ENCODE peak calls at places on chromosomes 1 and 21, in seven cellular contexts. B is IMR-90, S is neuronal stem cell, W is mesenchymal stem cell, X is H9, G is mesendoderm, Q is trophoblast cell. I is an unnamed sample.

GRCh38 chr1:152110365-152110859 is 4.8 kb downstream of the TCHH start:
- DNase-seq in B (peak), S (no peak), W (no peak), X (peak), G (peak), Q (peak), I (no peak)

GRCh38 chr21:35467536-35467935 is 418.4 kb upstream of the RUNX1 start:
- DNase-seq in B (peak), S (no peak), W (peak), X (no peak), G (no peak), Q (peak), I (no peak)

GRCh38 chr21:33850401-33850800 is 65.2 kb downstream of the ATP5PO start:
- DNase-seq in B (no peak), S (no peak), W (no peak), X (no peak), G (no peak), Q (no peak), I (no peak)

GRCh38 chr21:33510826-33511225 is 19.3 kb upstream of the DNAJC28 start:
- DNase-seq in B (no peak), S (no peak), W (no peak), X (no peak), G (no peak), Q (no peak), I (no peak)

GRCh38 chr1:241310451-241310850 is 46.6 kb downstream of the RGS7 start:
- DNase-seq in B (peak), S (no peak), W (no peak), X (no peak), G (no peak), Q (no peak), I (no peak)

GRCh38 chr21:38148046-38148445 is 108.7 kb upstream of the KCNJ15 start:
- DNase-seq in B (no peak), S (no peak), W (peak), X (no peak), G (peak), Q (peak), I (no peak)

GRCh38 chr1:63317007-63317813 is 5.2 kb upstream of the FOXD3 start:
- DNase-seq in B (peak), S (peak), W (peak), X (peak), G (peak), Q (peak), I (no peak)

GRCh38 chr1:37498872-37499617 is 15.5 kb downstream of the MEAF6 start:
- DNase-seq in B (peak), S (no peak), W (peak), X (no peak), G (no peak), Q (no peak), I (no peak)

GRCh38 chr1:239958063-239958462 is 133.6 kb upstream of the FMN2 start:
- DNase-seq in B (no peak), S (no peak), W (no peak), X (no peak), G (no peak), Q (no peak), I (no peak)
- H3K4ac ChIP-seq in B (no peak), S (no peak), W (no peak), X (no peak), G (no peak), Q (no peak), I (no peak)

GRCh38 chr1:51843948-51844347 is 34.6 kb downstream of the NRDC start:
- DNase-seq in B (no peak), S (no peak), W (no peak), X (no peak), G (peak), Q (no peak), I (no peak)

GRCh38 chr1:51840182-51840581 is 38.3 kb downstream of the NRDC start:
- DNase-seq in B (no peak), S (no peak), W (no peak), X (no peak), G (no peak), Q (no peak), I (no peak)

GRCh38 chr1:51840743-51841461 is 37.6 kb downstream of the NRDC start:
- DNase-seq in B (no peak), S (no peak), W (no peak), X (no peak), G (no peak), Q (no peak), I (no peak)

GRCh38 chr1:51839094-51839493 is 39.4 kb downstream of the NRDC start:
- DNase-seq in B (no peak), S (no peak), W (no peak), X (no peak), G (no peak), Q (no peak), I (no peak)

GRCh38 chr1:51842255-51842654 is 36.3 kb downstream of the NRDC start:
- DNase-seq in B (no peak), S (no peak), W (no peak), X (no peak), G (no peak), Q (no peak), I (no peak)
- H3K4ac ChIP-seq in B (no peak), S (no peak), W (no peak), X (no peak), G (no peak), Q (no peak), I (no peak)

GRCh38 chr1:12183095-12183794 is 16.5 kb downstream of the TNFRSF1B start:
- DNase-seq in B (no peak), S (no peak), W (no peak), X (no peak), G (no peak), Q (peak), I (no peak)

GRCh38 chr1:12180903-12181302 is 14.1 kb downstream of the TNFRSF1B start:
- DNase-seq in B (no peak), S (no peak), W (no peak), X (no peak), G (no peak), Q (no peak), I (no peak)

GRCh38 chr1:12181568-12181967 is 14.8 kb downstream of the TNFRSF1B start:
- DNase-seq in B (no peak), S (no peak), W (no peak), X (no peak), G (no peak), Q (no peak), I (no peak)

GRCh38 chr1:12184008-12184681 is 17.4 kb downstream of the TNFRSF1B start:
- DNase-seq in B (peak), S (peak), W (peak), X (no peak), G (peak), Q (peak), I (no peak)

DNA sequence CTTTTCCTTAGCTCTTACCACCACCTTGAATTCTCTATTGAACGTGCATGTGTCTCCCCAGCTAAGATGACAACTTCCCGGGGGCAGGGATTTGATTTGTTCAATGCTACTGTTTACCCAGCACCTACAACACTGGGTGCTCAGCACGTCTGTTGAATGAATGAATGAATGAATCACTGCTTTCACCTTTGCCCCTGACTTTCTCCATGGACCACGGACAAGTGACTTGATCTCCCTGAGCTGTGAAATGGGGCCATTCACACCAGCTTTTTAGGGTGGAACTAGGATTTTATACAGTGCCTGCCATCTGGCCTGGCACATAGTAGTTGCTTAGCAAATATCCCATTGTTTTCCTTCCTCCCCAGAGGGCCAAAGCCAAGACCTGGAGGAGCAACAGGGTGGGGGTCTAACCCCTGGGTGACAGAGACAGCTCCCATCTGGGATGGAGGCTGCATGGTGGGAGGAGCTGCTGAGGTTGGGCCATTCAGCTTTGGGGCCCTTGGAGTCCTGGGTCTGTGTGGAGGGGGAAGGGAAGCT is 15.7 kb downstream of the TNFRSF1B start:
- DNase-seq in B (no peak), S (no peak), W (no peak), X (no peak), G (no peak), Q (no peak), I (no peak)
- H3K4ac ChIP-seq in B (peak), S (no peak), W (peak), X (no peak), G (no peak), Q (no peak), I (no peak)

DNA sequence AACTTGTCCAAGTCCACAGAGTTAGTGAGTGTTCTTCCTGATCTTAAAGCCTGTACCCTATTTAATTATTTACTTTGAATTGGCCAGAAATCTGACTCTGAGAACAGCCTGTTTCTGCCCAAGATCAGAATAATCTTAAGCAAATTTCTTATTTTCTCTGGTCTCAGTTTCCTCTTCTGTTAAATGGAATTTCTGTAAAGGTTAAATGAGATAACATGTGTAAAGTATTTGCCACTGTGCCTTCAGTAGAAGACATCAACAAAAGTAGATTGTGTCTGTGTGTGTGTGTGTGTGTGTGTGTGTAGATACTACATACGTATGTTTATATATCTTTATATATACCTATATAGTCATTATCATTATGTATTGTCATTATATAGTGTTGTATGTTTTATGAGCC is 124.2 kb upstream of the FGGY start:
- DNase-seq in B (no peak), S (no peak), W (no peak), X (no peak), G (no peak), Q (no peak), I (no peak)
- H3K4ac ChIP-seq in B (no peak), S (no peak), W (no peak), X (no peak), G (no peak), Q (no peak), I (no peak)

GRCh38 chr1:202143768-202144509 is 598 bp downstream of the ARL8A start:
- DNase-seq in B (no peak), S (no peak), W (peak), X (peak), G (peak), Q (no peak), I (peak)
- H3K4ac ChIP-seq in B (peak), S (no peak), W (peak), X (no peak), G (peak), Q (peak), I (no peak)

GRCh38 chr1:44047131-44047530 is 15.9 kb upstream of the SLC6A9 start:
- DNase-seq in B (no peak), S (no peak), W (no peak), X (no peak), G (no peak), Q (no peak), I (no peak)

GRCh38 chr1:44044071-44044801 is 13.0 kb upstream of the SLC6A9 start:
- DNase-seq in B (no peak), S (no peak), W (no peak), X (no peak), G (no peak), Q (no peak), I (no peak)

GRCh38 chr1:44048816-44049215 is 17.6 kb upstream of the SLC6A9 start:
- DNase-seq in B (peak), S (no peak), W (peak), X (no peak), G (no peak), Q (no peak), I (no peak)

GRCh38 chr1:44043176-44044070 is 12.2 kb upstream of the SLC6A9 start:
- DNase-seq in B (no peak), S (no peak), W (no peak), X (no peak), G (no peak), Q (no peak), I (no peak)

DNA sequence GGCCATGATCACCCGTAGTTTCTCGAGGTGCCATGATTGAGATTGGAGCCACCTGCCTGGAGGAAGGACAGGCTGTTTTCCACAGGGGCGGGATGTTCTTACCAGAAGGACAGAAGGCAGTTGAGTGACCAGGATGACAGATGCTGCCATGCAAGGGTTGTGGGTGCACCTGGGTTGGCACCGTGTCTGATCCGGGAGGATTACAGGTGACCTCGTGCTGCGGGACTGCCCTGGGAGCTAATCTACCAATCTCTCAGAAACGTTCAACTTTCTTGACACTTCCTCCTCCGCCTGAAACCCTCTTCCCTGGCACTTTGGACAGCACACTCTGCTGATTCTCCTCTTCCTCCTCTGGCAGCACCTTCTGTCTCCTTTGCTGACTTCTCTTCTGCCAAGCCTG is 13.8 kb upstream of the SLC6A9 start:
- DNase-seq in B (no peak), S (no peak), W (no peak), X (no peak), G (no peak), Q (no peak), I (no peak)
- H3K4ac ChIP-seq in B (no peak), S (no peak), W (no peak), X (no peak), G (no peak), Q (no peak), I (no peak)

DNA sequence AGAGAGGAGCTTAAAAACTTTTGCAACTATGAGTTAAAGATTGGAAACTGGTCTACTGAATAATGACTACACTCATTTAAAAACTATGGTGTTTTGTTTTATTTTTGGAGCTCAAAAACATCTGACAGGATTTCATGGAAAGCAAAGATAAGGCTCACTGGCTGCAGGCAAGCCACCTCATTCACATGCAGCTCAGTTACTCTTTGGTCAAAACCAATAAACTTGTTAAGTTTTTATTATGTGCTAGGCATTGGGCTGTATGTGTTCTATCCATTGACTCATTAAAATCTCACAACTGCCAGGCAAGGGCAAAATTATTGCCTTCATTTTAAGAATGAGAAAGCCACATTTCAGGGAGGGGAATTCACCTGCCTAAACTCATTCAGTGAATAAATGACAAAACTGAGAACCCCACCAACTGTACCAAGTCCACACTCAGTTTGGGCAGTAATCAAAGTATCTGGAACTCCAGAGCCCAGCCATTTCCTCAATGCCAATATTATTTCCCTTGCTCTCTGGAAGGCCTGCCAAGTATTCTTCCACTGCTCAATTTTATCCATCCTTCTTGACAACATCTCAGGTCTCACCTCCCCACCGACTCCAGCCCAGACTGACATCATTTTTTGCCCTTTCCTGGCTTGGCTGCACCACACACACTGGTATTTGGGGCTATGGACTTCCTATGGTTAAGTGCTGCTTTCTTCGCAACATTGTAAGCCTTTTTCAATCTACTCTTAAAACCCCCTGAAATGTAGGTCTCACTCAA is 401.1 kb upstream of the NFIA start:
- DNase-seq in B (no peak), S (no peak), W (no peak), X (no peak), G (no peak), Q (no peak), I (no peak)
- H3K4ac ChIP-seq in B (no peak), S (no peak), W (no peak), X (no peak), G (no peak), Q (no peak), I (no peak)

GRCh38 chr1:236944556-236944955 is 59.7 kb downstream of the MT1HL1 start:
- DNase-seq in B (no peak), S (no peak), W (no peak), X (no peak), G (no peak), Q (no peak), I (no peak)

GRCh38 chr1:236942431-236942830 is 61.8 kb downstream of the MT1HL1 start:
- DNase-seq in B (no peak), S (no peak), W (no peak), X (no peak), G (no peak), Q (no peak), I (no peak)

GRCh38 chr1:236938745-236939144 is 65.5 kb downstream of the MT1HL1 start:
- DNase-seq in B (no peak), S (no peak), W (no peak), X (no peak), G (no peak), Q (no peak), I (no peak)
- H3K4ac ChIP-seq in B (no peak), S (no peak), W (no peak), X (no peak), G (no peak), Q (no peak), I (no peak)

DNA sequence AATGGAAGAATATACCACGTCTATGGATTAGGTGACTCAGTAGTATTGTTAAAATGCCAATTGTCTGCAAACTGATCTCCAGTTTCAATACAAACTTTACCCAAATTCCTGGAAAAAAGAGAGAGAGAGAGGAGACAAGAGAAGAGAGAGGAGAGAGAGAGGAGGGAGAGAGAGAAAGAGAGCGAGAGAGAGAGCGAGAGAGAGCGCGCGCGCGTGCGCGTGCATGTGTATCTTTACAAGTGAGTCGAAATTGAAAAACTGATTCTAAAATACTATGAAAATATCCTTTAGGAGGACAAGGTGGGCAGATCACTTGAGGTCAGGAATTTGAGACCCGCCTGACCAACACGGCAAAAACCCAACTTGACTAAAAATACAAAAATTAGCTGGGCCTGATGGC is 65.2 kb downstream of the CDC42BPA start:
- DNase-seq in B (no peak), S (no peak), W (no peak), X (no peak), G (no peak), Q (no peak), I (no peak)
- H3K4ac ChIP-seq in B (no peak), S (no peak), W (no peak), X (no peak), G (no peak), Q (no peak), I (no peak)

DNA sequence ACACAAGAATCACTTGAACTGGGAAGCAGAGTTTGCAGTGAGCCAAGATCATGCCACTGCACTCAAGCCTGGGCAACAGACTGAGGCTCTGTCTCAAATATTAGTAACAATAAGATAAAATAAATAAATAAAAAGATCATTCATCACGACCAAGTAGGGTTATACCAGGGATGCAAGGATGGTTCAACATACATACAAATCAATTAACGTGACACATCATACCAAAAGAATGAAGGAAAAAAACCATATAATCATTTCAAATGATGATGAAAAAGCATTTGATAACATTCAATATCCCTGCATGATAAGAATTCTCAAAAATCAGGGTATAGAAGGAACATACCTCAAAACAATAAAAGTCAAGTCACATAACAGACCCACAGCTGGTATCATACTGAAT is 38.3 kb downstream of the PHTF1 start:
- DNase-seq in B (no peak), S (no peak), W (no peak), X (no peak), G (no peak), Q (no peak), I (no peak)
- H3K4ac ChIP-seq in B (no peak), S (no peak), W (no peak), X (no peak), G (no peak), Q (no peak), I (no peak)